ENCODE peak calls at places on chromosomes 4 and X, in four cellular contexts. N is NCI-H1092 treated with DMSO at 0.1 percent for 48 hours, A is astrocyte of the spinal cord, F is head of caudate nucleus. V is an unnamed sample.

GRCh38 chrX:131264053-131264452 is 25.1 kb downstream of the IGSF1 start:
- DNase-seq in N (no peak), A (no peak), F (no peak), V (no peak)

GRCh38 chrX:9770319-9770718 is 4.7 kb upstream of the GPR143 start:
- DNase-seq in N (no peak), A (no peak), F (no peak), V (no peak)

GRCh38 chr4:88981993-88982392 is 75.0 kb downstream of the FAM13A start:
- DNase-seq in N (no peak), A (no peak), F (no peak), V (no peak)

GRCh38 chrX:138150709-138151108 is 560.8 kb downstream of the FGF13 start:
- DNase-seq in N (no peak), A (no peak), F (no peak), V (no peak)

GRCh38 chr4:5412296-5412695 is 296.1 kb downstream of the EVC2 start:
- DNase-seq in N (no peak), A (no peak), F (no peak), V (no peak)

GRCh38 chr4:124426279-124426678 is 286.3 kb downstream of the ANKRD50 start:
- DNase-seq in N (no peak), A (no peak), F (no peak), V (no peak)

GRCh38 chrX:110167952-110168451 is 149.9 kb downstream of the AMMECR1 start:
- DNase-seq in N (no peak), A (no peak), F (no peak), V (no peak)

GRCh38 chr4:6316461-6317003 is 46.9 kb downstream of the WFS1 start:
- DNase-seq in N (no peak), A (no peak), F (no peak), V (no peak)

GRCh38 chr4:83851261-83852084 is 315.6 kb downstream of the GPAT3 start:
- DNase-seq in N (no peak), A (peak; percentile 94), F (no peak), V (peak; percentile 88)

GRCh38 chr4:27463816-27464215 is 603.2 kb downstream of the STIM2 start:
- DNase-seq in N (no peak), A (peak; percentile 84), F (no peak), V (peak; percentile 1)

GRCh38 chr4:184061582-184061981 is 156.1 kb downstream of the ENPP6 start:
- DNase-seq in N (no peak), A (no peak), F (no peak), V (no peak)

GRCh38 chr4:6695660-6696581 is 2.2 kb downstream of the S100P start:
- DNase-seq in N (no peak), A (no peak), F (no peak), V (no peak)

GRCh38 chrX:40877869-40878268 is 142.5 kb upstream of the MED14 start:
- DNase-seq in N (no peak), A (peak; percentile 32), F (no peak), V (peak; percentile 67)

GRCh38 chr4:87823741-87824140 is 9.0 kb upstream of the MEPE start:
- DNase-seq in N (no peak), A (no peak), F (no peak), V (no peak)

GRCh38 chr4:110196206-110196870 is 2.1 kb downstream of the ELOVL6 start:
- DNase-seq in N (peak; percentile 75), A (peak; percentile 46), F (peak; percentile 54), V (peak; percentile 40)

GRCh38 chr4:14247767-14248166 is 620.2 kb upstream of the BOD1L1 start:
- DNase-seq in N (no peak), A (no peak), F (peak; percentile 58), V (no peak)

GRCh38 chrX:115311666-115312065 is 22.2 kb downstream of the LUZP4 start:
- DNase-seq in N (no peak), A (peak; percentile 6), F (peak; percentile 18), V (peak; percentile 23)

V was measured in fibroblast of lung.